ENCODE peak calls at places on chromosomes 11 and 22, in ten cellular contexts. V is tibial artery, M is ovary, R is endothelial cell of umbilical vein, L is RWPE1, C is A549, D is PC-3, A is kidney, T is GM23248, Y is substantia nigra. I is an unnamed sample.

GRCh38 chr22:38176170-38176741 is 5.4 kb downstream of the PLA2G6 start:
- DNase-seq in L (no peak), R (peak), V (peak), Y (no peak), C (no peak), M (peak), D (no peak), A (peak), T (peak), I (peak)

GRCh38 chr22:45575607-45576272 is 73.1 kb downstream of the FBLN1 start:
- DNase-seq in D (no peak), Y (no peak), A (peak), L (no peak), T (no peak), V (no peak), C (no peak), M (no peak), R (no peak), I (no peak)

GRCh38 chr11:45056529-45056928 is 89.9 kb upstream of the PRDM11 start:
- DNase-seq in T (no peak), V (no peak), D (no peak), Y (no peak), L (no peak), A (peak), C (no peak), M (no peak), R (no peak), I (no peak)

GRCh38 chr22:41021039-41021654 is 70.0 kb downstream of the RBX1 start:
- DNase-seq in T (peak), Y (no peak), L (peak), D (no peak), M (peak), C (no peak), R (no peak), V (peak), A (peak), I (peak)

GRCh38 chr22:20180640-20181039 is 29.8 kb upstream of the CCDC188 start:
- DNase-seq in R (no peak), D (no peak), A (no peak), V (no peak), L (no peak), Y (no peak), C (no peak), T (no peak), M (no peak), I (no peak)

GRCh38 chr22:43630451-43630850 is 181.7 kb downstream of the EFCAB6 start:
- DNase-seq in M (no peak), A (no peak), C (no peak), L (no peak), R (no peak), D (no peak), Y (no peak), T (no peak), V (no peak), I (no peak)

GRCh38 chr22:44515779-44516178 is 17.7 kb upstream of the RTL6 start:
- DNase-seq in T (no peak), C (no peak), A (no peak), Y (no peak), R (no peak), L (no peak), V (no peak), D (no peak), M (no peak), I (no peak)

GRCh38 chr11:16352707-16353106 is 3.6 kb downstream of the SOX6 start:
- DNase-seq in D (no peak), T (no peak), R (no peak), M (no peak), C (no peak), Y (no peak), V (no peak), A (no peak), L (no peak), I (no peak)

GRCh38 chr11:128061321-128061871 is 526.0 kb downstream of the ETS1 start:
- DNase-seq in A (no peak), T (no peak), M (no peak), L (no peak), C (no peak), V (no peak), D (no peak), Y (no peak), R (no peak), I (no peak)

GRCh38 chr11:128909438-128910125 is 18.4 kb downstream of the KCNJ5 start:
- DNase-seq in L (peak), A (peak), D (no peak), Y (no peak), V (no peak), C (no peak), T (no peak), M (no peak), R (peak), I (no peak)

GRCh38 chr11:124837491-124837856 is 27.8 kb upstream of the ROBO3 start:
- DNase-seq in D (peak), Y (no peak), L (peak), C (peak), T (peak), A (no peak), V (no peak), R (peak), M (no peak), I (no peak)

DNA sequence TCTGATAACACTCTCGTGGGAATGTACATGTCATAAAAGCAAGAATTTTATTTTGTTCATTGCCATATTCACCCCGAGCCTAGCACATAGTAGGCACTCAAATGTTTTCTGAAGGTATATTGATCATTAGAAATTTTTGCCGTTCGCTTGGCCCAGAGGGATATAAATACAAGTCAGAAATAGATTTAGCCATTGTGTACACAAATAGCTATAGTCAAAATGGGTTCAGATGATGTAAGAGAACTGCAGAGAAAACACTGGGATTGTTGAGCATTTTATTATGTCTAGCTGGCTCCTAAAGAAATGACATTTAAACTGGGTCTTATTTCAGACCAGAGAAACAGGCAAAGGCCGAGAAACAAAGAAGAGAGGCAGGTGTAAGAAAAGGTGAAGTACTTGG is 49.3 kb downstream of the MCAM start:
- DNase-seq in V (no peak), C (no peak), Y (no peak), A (no peak), L (no peak), R (no peak), M (no peak), T (no peak), D (no peak), I (no peak)
- H3K27ac ChIP-seq in V (peak), C (no peak), Y (no peak), A (no peak), L (no peak), R (no peak), M (no peak), T (no peak), D (no peak), I (no peak)

GRCh38 chr11:12950681-12951080 is 58.4 kb upstream of the RASSF10 start:
- DNase-seq in C (no peak), V (no peak), T (peak), L (no peak), D (no peak), R (no peak), A (no peak), M (no peak), Y (no peak), I (no peak)
- H3K27ac ChIP-seq in C (peak), V (no peak), T (no peak), L (no peak), D (no peak), R (no peak), A (no peak), M (no peak), Y (no peak), I (no peak)

GRCh38 chr11:130609121-130610035 is 160.9 kb downstream of the ADAMTS15 start:
- DNase-seq in C (no peak), D (no peak), L (peak), Y (no peak), T (peak), V (peak), R (no peak), A (no peak), M (peak), I (peak)
- H3K27ac ChIP-seq in C (peak), D (no peak), L (peak), Y (no peak), T (no peak), V (peak), R (no peak), A (no peak), M (peak), I (peak)

GRCh38 chr11:76600124-76600655 is 70.4 kb downstream of the LRRC32 start:
- DNase-seq in Y (no peak), T (no peak), R (no peak), V (no peak), A (no peak), C (no peak), L (no peak), D (no peak), M (no peak), I (no peak)

GRCh38 chr11:76603202-76603601 is 67.3 kb downstream of the LRRC32 start:
- DNase-seq in T (no peak), A (no peak), Y (no peak), L (no peak), C (no peak), V (no peak), R (no peak), D (no peak), M (no peak), I (no peak)

GRCh38 chr11:76602431-76602861 is 68.1 kb downstream of the LRRC32 start:
- DNase-seq in C (no peak), V (peak), R (peak), A (peak), D (no peak), T (peak), M (peak), L (no peak), Y (no peak), I (no peak)

GRCh38 chr11:76601712-76602111 is 68.8 kb downstream of the LRRC32 start:
- DNase-seq in Y (no peak), V (no peak), D (no peak), R (no peak), T (no peak), L (no peak), M (no peak), C (no peak), A (no peak), I (no peak)

DNA sequence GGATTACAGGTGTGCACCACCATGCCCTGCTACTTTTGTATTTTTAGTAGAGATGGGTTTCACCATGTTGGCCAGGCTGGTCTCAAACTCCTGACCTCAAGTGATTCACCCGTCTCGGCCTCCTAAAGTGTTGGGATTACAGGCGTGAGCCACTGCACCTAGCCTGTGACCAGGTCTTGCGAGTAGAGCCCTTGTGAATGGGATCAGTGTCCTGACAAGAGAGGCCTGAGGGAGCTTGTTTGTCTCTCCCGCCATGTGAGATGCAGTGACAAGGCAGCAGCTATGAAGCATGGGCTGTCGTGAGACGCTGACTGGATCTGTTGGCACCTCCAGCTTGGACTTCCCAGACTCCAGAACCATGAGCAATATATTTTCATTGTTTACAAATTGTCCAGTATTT is 69.3 kb downstream of the LRRC32 start:
- DNase-seq in D (no peak), L (no peak), R (no peak), T (no peak), M (no peak), V (no peak), A (no peak), Y (no peak), C (no peak), I (no peak)
- H3K27ac ChIP-seq in D (no peak), L (no peak), R (no peak), T (no peak), M (no peak), V (no peak), A (no peak), Y (no peak), C (no peak), I (no peak)

GRCh38 chr11:92750794-92751193 is 218.7 kb upstream of the MTNR1B start:
- DNase-seq in Y (no peak), V (no peak), R (no peak), C (no peak), D (no peak), T (no peak), L (no peak), A (no peak), M (no peak), I (no peak)

GRCh38 chr11:92752122-92752521 is 217.3 kb upstream of the MTNR1B start:
- DNase-seq in C (no peak), A (no peak), V (no peak), R (no peak), M (no peak), D (no peak), L (no peak), T (no peak), Y (no peak), I (no peak)

GRCh38 chr11:92758216-92758615 is 211.2 kb upstream of the MTNR1B start:
- DNase-seq in M (no peak), Y (no peak), V (no peak), C (no peak), L (no peak), D (no peak), R (no peak), T (no peak), A (no peak), I (no peak)

GRCh38 chr11:92751594-92751993 is 217.9 kb upstream of the MTNR1B start:
- DNase-seq in T (no peak), L (no peak), Y (no peak), V (no peak), A (no peak), D (no peak), R (no peak), C (no peak), M (no peak), I (no peak)

DNA sequence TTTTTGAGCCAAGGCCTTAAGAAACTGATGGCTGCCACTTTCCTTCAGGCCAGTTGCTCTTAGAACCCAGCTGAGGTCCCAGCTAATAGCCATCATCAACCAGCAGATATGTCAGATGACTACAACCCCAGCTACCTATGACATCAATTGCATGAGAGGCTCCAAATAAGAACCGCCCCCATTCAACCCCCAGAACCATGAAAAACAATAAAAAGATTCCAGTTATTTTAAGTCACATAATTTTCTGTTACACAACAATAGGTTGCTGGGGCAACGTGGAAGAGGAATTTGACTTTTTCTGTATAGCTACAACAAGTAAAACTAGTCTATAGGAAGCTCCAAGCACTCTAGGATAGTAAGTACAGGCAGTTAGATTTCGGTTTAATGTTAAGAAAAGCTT is 216.3 kb upstream of the MTNR1B start:
- DNase-seq in R (no peak), C (no peak), L (no peak), D (no peak), V (no peak), M (no peak), T (peak), A (no peak), Y (no peak), I (no peak)
- H3K27ac ChIP-seq in R (no peak), C (no peak), L (no peak), D (no peak), V (no peak), M (no peak), T (no peak), A (no peak), Y (no peak), I (no peak)

DNA sequence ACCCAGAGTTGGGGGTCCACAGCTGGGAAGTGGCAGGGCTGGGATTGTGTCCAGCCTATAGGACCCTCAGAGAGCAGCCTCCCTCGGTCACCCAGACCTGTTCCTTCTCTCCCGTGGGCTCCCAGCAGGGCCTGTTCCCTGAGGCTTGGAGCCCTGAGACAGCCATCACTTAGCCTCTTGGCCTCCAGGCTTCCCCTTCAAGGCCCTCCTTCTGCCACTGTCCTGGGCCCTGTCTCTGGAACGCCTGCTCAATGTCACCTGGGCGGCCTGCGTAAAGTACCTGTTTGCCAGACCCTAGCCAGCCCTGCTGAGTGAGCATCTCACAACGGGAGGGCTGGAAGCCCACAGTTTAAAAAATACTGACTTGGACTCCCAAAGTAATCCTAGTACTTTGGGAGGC is 6.5 kb downstream of the MGAT3 start:
- DNase-seq in R (no peak), C (no peak), L (no peak), T (no peak), Y (no peak), M (no peak), D (no peak), V (no peak), A (peak), I (no peak)
- H3K27ac ChIP-seq in R (no peak), C (no peak), L (no peak), T (no peak), Y (peak), M (no peak), D (no peak), V (no peak), A (peak), I (peak)

DNA sequence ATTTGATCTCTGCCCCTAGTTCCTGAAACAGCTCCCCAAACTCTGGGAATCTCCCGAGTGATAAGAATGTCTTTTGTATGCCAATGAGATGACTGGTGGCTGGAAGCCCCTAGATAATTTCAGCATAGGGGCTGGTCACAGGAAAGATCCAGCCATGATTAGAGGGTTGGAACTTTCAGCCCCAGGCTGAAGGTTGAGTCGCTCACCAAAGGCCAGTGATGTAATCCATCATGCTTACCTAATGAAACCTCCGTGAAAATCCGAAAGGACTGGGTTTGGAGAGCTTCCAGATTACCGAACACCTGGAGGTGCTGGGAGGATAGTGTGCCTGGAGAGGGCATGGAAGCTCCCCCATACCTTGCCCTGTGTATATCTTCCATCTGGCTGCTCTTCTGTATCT is 26.0 kb downstream of the LRRC32 start:
- DNase-seq in C (no peak), L (no peak), D (peak), A (no peak), R (no peak), Y (no peak), M (no peak), T (peak), V (no peak), I (no peak)
- H3K27ac ChIP-seq in C (no peak), L (no peak), D (no peak), A (no peak), R (no peak), Y (no peak), M (no peak), T (no peak), V (no peak), I (no peak)

GRCh38 chr11:62125881-62126280 is 2.1 kb downstream of the INCENP start:
- DNase-seq in M (no peak), D (no peak), Y (no peak), C (no peak), T (no peak), L (no peak), R (no peak), A (no peak), V (no peak), I (no peak)
- H3K27ac ChIP-seq in M (no peak), D (no peak), Y (no peak), C (peak), T (no peak), L (no peak), R (no peak), A (no peak), V (no peak), I (no peak)

DNA sequence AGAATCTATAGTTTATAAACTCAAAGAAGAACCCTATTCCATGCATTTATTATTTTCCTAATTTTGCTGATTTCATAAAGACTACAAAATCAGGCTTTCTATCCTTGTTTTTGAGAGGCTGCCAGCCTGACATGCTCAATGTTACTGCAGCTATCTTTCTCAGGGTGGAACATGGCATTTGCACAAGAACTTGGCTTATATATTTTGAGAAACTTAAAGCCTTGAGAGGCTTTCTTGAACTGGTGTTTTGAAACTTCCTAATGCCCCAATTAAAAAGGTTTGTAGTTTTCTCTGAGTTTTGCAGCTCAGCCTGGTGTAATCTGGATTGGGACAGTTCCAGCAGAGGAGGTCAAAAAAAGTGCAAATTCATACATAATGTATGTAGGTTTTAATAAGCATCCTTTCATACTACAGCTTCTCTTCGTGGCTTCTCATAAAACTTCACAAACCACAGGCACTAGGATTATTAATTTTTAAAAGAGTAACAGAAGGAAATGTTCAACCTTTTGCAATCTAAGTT is 223.4 kb downstream of the FAM76B start:
- DNase-seq in V (no peak), A (no peak), T (no peak), Y (no peak), M (no peak), D (no peak), R (no peak), L (no peak), C (no peak), I (no peak)
- H3K27ac ChIP-seq in V (peak), A (no peak), T (no peak), Y (no peak), M (no peak), D (no peak), R (no peak), L (no peak), C (no peak), I (no peak)

GRCh38 chr11:46348986-46349401 is 1.7 kb downstream of the DGKZ start:
- DNase-seq in C (no peak), L (no peak), V (no peak), R (no peak), D (no peak), A (no peak), Y (no peak), T (no peak), M (no peak), I (no peak)

GRCh38 chr11:46351606-46352005 is 4.3 kb downstream of the DGKZ start:
- DNase-seq in C (no peak), A (no peak), R (no peak), M (no peak), L (no peak), D (no peak), V (no peak), Y (no peak), T (no peak), I (no peak)

GRCh38 chr11:46352063-46352841 is 5.0 kb downstream of the DGKZ start:
- DNase-seq in T (peak), D (peak), M (no peak), R (peak), Y (no peak), C (peak), A (peak), L (no peak), V (no peak), I (peak)

GRCh38 chr11:46351148-46351547 is 3.9 kb downstream of the DGKZ start:
- DNase-seq in T (no peak), Y (no peak), M (no peak), V (no peak), A (no peak), C (no peak), R (no peak), D (no peak), L (no peak), I (no peak)

DNA sequence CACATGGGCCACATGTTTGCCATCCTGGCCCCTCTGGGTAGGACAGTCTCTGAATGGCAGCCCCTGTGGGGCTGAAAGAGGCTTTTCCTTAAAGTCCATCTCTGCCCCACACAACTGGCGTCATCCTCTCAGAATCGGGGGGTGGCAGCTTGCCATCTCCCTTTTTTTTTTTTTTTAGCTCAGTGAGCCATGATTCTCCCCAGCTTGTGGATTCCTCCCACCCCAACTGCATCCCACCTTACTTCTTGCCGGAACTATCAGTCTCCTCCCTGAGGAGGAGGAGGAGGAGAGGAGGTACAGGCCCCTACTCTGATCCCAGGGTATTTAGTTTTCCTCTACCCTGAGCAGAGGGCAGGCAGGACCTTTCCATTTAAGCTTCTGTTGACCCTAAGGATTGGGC is 3.4 kb downstream of the DGKZ start:
- DNase-seq in M (no peak), D (no peak), A (no peak), Y (no peak), L (no peak), T (no peak), R (no peak), C (no peak), V (no peak), I (no peak)
- H3K27ac ChIP-seq in M (no peak), D (no peak), A (no peak), Y (peak), L (peak), T (no peak), R (no peak), C (no peak), V (no peak), I (peak)

I was measured in left lung.